ENCODE peak calls at places on chromosomes 1 and 21, in ten cellular contexts. L is A549, U is sigmoid colon, Y is K562, G is upper lobe of left lung, R is suprapubic skin, H is esophagus muscularis mucosa, S is transverse colon, Z is ovary, O is stomach. W is an unnamed sample. For H3K4me1, the result is how much of the 10 kb centered on the place peaks cover.

GRCh38 chr1:203996126-203996525 is 76.8 kb upstream of the SOX13 start:
- DNase-seq in G (no peak), L (peak), Z (no peak), H (no peak), R (no peak), O (no peak), U (peak), S (no peak), Y (no peak), W (no peak)

GRCh38 chr1:87329756-87330200 is 1.1 kb downstream of the LMO4 start:
- DNase-seq in R (no peak), O (no peak), Z (no peak), Y (no peak), U (no peak), S (no peak), G (no peak), H (no peak), L (no peak), W (no peak)

GRCh38 chr1:245987997-245988392 is 519.1 kb downstream of the SMYD3 start:
- DNase-seq in G (no peak), L (no peak), O (no peak), S (no peak), U (no peak), R (no peak), Z (no peak), H (no peak), Y (peak), W (no peak)

GRCh38 chr1:44808938-44809917 is 905 bp downstream of the BTBD19 start:
- DNase-seq in S (peak), L (peak), H (no peak), R (peak), U (peak), Y (peak), O (peak), Z (peak), G (no peak), W (no peak)

GRCh38 chr1:109197163-109198042 is 16.3 kb upstream of the SARS1 start:
- DNase-seq in H (no peak), L (peak), Z (no peak), R (no peak), S (no peak), Y (peak), G (no peak), O (no peak), U (no peak), W (no peak)

GRCh38 chr1:191714810-191715209 is 443.5 kb upstream of the RGS18 start:
- DNase-seq in S (no peak), Z (no peak), G (no peak), O (no peak), R (no peak), H (no peak), L (no peak), U (no peak), Y (no peak), W (no peak)

GRCh38 chr21:35019631-35020032 is 29.5 kb downstream of the RUNX1 start:
- DNase-seq in S (peak), L (peak), O (peak), H (no peak), Z (no peak), Y (no peak), R (no peak), G (no peak), U (no peak), W (no peak)

GRCh38 chr1:2832506-2833453 is 31.3 kb upstream of the TTC34 start:
- DNase-seq in Y (no peak), G (peak), L (no peak), U (no peak), O (no peak), Z (no peak), S (no peak), R (no peak), H (no peak), W (no peak)

GRCh38 chr1:235107368-235108184 is 21.1 kb downstream of the TOMM20 start:
- DNase-seq in H (no peak), R (no peak), Y (no peak), U (no peak), Z (no peak), S (no peak), O (no peak), G (no peak), L (no peak), W (no peak)

GRCh38 chr21:42973309-42973990 is 912 bp upstream of the PKNOX1 start:
- DNase-seq in Y (peak), O (no peak), G (no peak), Z (peak), H (no peak), R (no peak), U (peak), L (no peak), S (no peak), W (peak)

GRCh38 chr1:87961992-87962391 is 633.3 kb downstream of the LMO4 start:
- DNase-seq in Y (no peak), Z (no peak), R (no peak), U (no peak), G (no peak), S (no peak), L (no peak), O (no peak), H (no peak), W (no peak)

GRCh38 chr1:27119270-27119618 is 35.7 kb downstream of the SLC9A1 start:
- DNase-seq in G (no peak), O (no peak), L (no peak), H (no peak), U (peak), Y (no peak), S (no peak), Z (no peak), R (no peak), W (peak)

GRCh38 chr1:212514782-212515181 is 82.1 kb downstream of the NENF start:
- DNase-seq in G (peak), L (no peak), O (no peak), Z (no peak), R (no peak), H (no peak), S (no peak), U (no peak), Y (no peak), W (no peak)

GRCh38 chr1:17874665-17875064 is 119.5 kb downstream of the ACTL8 start:
- DNase-seq in U (peak), Z (no peak), O (no peak), G (no peak), Y (no peak), H (no peak), S (no peak), R (no peak), L (no peak), W (no peak)

GRCh38 chr1:89085781-89086180 is 20.8 kb upstream of the GBP1 start:
- DNase-seq in S (peak), H (no peak), Y (peak), U (no peak), O (peak), R (no peak), G (no peak), Z (no peak), L (no peak), W (no peak)

GRCh38 chr1:43366179-43366578 is 1.6 kb downstream of the ELOVL1 start:
- DNase-seq in H (no peak), Y (peak), Z (no peak), S (peak), L (no peak), O (peak), R (peak), G (peak), U (no peak), W (no peak)

GRCh38 chr1:19974822-19975416 is 4.5 kb downstream of the PLA2G2A start:
- DNase-seq in R (no peak), U (no peak), S (peak), L (peak), Z (peak), G (no peak), O (peak), Y (peak), H (no peak), W (no peak)

GRCh38 chr1:243513726-243514491 is 258.1 kb downstream of the SDCCAG8 start:
- DNase-seq in R (no peak), U (no peak), S (no peak), L (no peak), O (no peak), Y (no peak), G (no peak), H (no peak), Z (no peak), W (no peak)

GRCh38 chr21:42624936-42625335 is 28.5 kb upstream of the PDE9A start:
- DNase-seq in H (no peak), O (no peak), G (no peak), L (no peak), S (no peak), R (peak), U (peak), Y (no peak), Z (no peak), W (no peak)

GRCh38 chr1:198128528-198128927 is 28.3 kb upstream of the NEK7 start:
- DNase-seq in S (no peak), Y (no peak), Z (no peak), L (no peak), G (no peak), R (no peak), O (no peak), H (no peak), U (no peak), W (no peak)

GRCh38 chr1:185674201-185674600 is 60.0 kb upstream of the HMCN1 start:
- DNase-seq in Z (no peak), R (no peak), Y (no peak), H (no peak), G (no peak), O (no peak), U (no peak), S (no peak), L (peak), W (no peak)

GRCh38 chr1:98147280-98147679 is 226.4 kb upstream of the DPYD start:
- DNase-seq in S (no peak), Z (no peak), Y (no peak), L (no peak), R (no peak), H (no peak), G (no peak), O (no peak), U (no peak), W (no peak)

GRCh38 chr1:217027403-217028080 is 304.3 kb upstream of the ESRRG start:
- DNase-seq in O (no peak), S (no peak), H (peak), Z (no peak), R (no peak), Y (no peak), G (no peak), L (no peak), U (no peak), W (no peak)

GRCh38 chr21:35559881-35560280 is 500.4 kb downstream of the SETD4 start:
- DNase-seq in G (no peak), R (no peak), O (no peak), L (no peak), Y (no peak), S (no peak), U (no peak), Z (no peak), H (no peak), W (no peak)

GRCh38 chr1:119222271-119222670 is 81.8 kb upstream of the WARS2 start:
- DNase-seq in U (no peak), Z (no peak), O (no peak), S (no peak), Y (no peak), L (no peak), H (no peak), G (no peak), R (no peak), W (no peak)

GRCh38 chr21:33751120-33751519 is 108.8 kb downstream of the ITSN1 start:
- DNase-seq in L (no peak), R (no peak), O (no peak), U (no peak), G (no peak), Y (peak), H (no peak), Z (no peak), S (no peak), W (no peak)

GRCh38 chr1:100050139-100050538 is 80.3 kb downstream of the SLC35A3 start:
- DNase-seq in Y (no peak), H (no peak), O (no peak), U (no peak), Z (no peak), G (no peak), S (no peak), L (no peak), R (no peak), W (no peak)
- H3K4me1 ChIP-seq in Y (under half), H (under half), O (under half), U (under half), Z (under half), G (under half), S (under half), L (under half), R (under half), W (under half)

GRCh38 chr1:32684167-32684811 is 18.3 kb downstream of the SYNC start:
- DNase-seq in U (peak), Z (peak), R (peak), L (no peak), Y (no peak), G (no peak), S (peak), O (peak), H (no peak), W (peak)

GRCh38 chr1:32683397-32683796 is 19.2 kb downstream of the SYNC start:
- DNase-seq in H (no peak), S (no peak), R (peak), U (peak), G (no peak), L (no peak), Y (no peak), Z (no peak), O (no peak), W (no peak)

GRCh38 chr1:32680642-32681041 is 21.9 kb downstream of the SYNC start:
- DNase-seq in R (no peak), O (no peak), Z (no peak), U (no peak), L (no peak), H (no peak), S (no peak), G (no peak), Y (no peak), W (no peak)

GRCh38 chr1:32681999-32682398 is 20.6 kb downstream of the SYNC start:
- DNase-seq in O (no peak), G (no peak), Z (no peak), H (no peak), L (no peak), S (no peak), U (no peak), Y (no peak), R (no peak), W (no peak)

DNA sequence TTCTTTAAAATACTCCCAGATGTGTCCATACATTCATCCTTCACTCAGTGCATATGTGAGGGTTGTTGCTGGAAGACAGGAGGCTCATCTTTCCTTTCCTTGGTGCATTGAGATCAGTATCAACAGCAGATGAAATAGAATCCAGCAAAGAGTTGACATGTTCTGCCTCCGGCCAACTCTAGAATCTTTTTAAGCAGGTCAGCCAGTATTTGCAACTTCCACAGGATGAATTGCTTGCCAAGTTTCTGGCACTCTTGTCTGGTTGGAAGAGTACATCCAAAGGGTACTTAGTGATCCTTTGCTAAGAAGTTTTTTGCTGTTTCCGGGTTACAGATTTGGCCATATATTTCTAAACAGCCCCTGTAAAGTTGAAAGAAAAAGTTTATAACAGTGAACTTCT is 21.1 kb downstream of the SYNC start:
- DNase-seq in H (no peak), O (no peak), Y (no peak), R (no peak), G (no peak), S (no peak), U (peak), Z (no peak), L (no peak), W (peak)
- TF ChIP-seq EP300 in H (no peak), O (no peak), Y (no peak), R (no peak), G (no peak), S (no peak), U (no peak), Z (no peak), L (no peak), W (no peak)

DNA sequence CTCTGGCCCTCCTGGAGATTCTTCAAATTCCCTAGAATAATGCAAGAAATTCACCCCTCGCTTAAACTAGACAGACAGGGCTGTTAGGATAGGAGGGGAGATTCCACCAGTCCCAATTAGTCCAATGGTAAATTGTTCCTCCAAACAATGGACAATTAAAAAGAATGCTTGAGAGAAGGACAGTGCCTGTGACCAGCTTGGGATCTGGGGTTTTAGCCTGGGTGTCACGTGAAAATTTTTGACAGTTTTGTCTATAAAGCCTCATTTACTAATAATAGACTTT is 177.7 kb upstream of the RAB4A start:
- DNase-seq in L (no peak), Y (no peak), S (no peak), H (no peak), R (no peak), Z (no peak), O (no peak), G (no peak), U (no peak), W (no peak)
- H3K27ac ChIP-seq in L (no peak), Y (no peak), S (peak), H (no peak), R (peak), Z (no peak), O (peak), G (peak), U (no peak), W (no peak)

GRCh38 chr21:44957047-44957831 is 17.4 kb downstream of the SLX9 start:
- DNase-seq in H (no peak), R (no peak), G (no peak), L (no peak), S (no peak), Y (no peak), O (no peak), U (peak), Z (no peak), W (no peak)
- H3K4me1 ChIP-seq in H (half or more), R (under half), G (under half), L (under half), S (under half), Y (under half), O (under half), U (half or more), Z (under half), W (under half)

GRCh38 chr1:5684791-5685190 is 307.4 kb downstream of the NPHP4 start:
- DNase-seq in U (no peak), G (no peak), L (no peak), Z (no peak), R (no peak), H (no peak), S (no peak), O (no peak), Y (no peak), W (no peak)
- TF ChIP-seq EP300 in U (no peak), G (no peak), L (no peak), Z (no peak), R (no peak), H (no peak), S (no peak), O (no peak), Y (no peak), W (no peak)

GRCh38 chr1:112618114-112618720 is 724 bp downstream of the ST7L start:
- DNase-seq in O (no peak), Z (no peak), R (no peak), H (no peak), U (no peak), L (peak), Y (peak), S (no peak), G (no peak), W (peak)
- H3K27ac ChIP-seq in O (peak), Z (peak), R (peak), H (peak), U (peak), L (peak), Y (peak), S (peak), G (peak), W (peak)

GRCh38 chr1:110786802-110787327 is 86.1 kb upstream of the CD53 start:
- DNase-seq in Y (no peak), L (no peak), U (no peak), Z (no peak), H (no peak), O (no peak), G (no peak), R (no peak), S (no peak), W (no peak)
- H3K4me1 ChIP-seq in Y (under half), L (under half), U (under half), Z (under half), H (under half), O (under half), G (under half), R (under half), S (under half), W (under half)

GRCh38 chr1:10622896-10623295 is 148.1 kb downstream of the PEX14 start:
- DNase-seq in L (no peak), H (no peak), G (no peak), Y (no peak), R (peak), Z (no peak), U (peak), S (no peak), O (no peak), W (no peak)
- TF ChIP-seq EP300 in L (no peak), H (no peak), G (no peak), Y (no peak), R (no peak), Z (no peak), U (no peak), S (no peak), O (no peak), W (no peak)

GRCh38 chr1:1603671-1604373 is 3.9 kb upstream of the FNDC10 start:
- DNase-seq in S (no peak), L (no peak), Y (no peak), Z (no peak), G (peak), R (peak), H (no peak), U (no peak), O (no peak), W (no peak)

GRCh38 chr1:1605724-1606123 is 5.8 kb upstream of the FNDC10 start:
- DNase-seq in U (no peak), O (no peak), Z (no peak), R (no peak), L (no peak), H (no peak), S (no peak), Y (no peak), G (peak), W (no peak)

GRCh38 chr1:1604374-1605033 is 4.6 kb upstream of the FNDC10 start:
- DNase-seq in O (no peak), S (no peak), G (peak), U (no peak), Y (no peak), R (no peak), H (no peak), L (no peak), Z (no peak), W (no peak)

GRCh38 chr1:1605034-1605591 is 5.2 kb upstream of the FNDC10 start:
- DNase-seq in Z (no peak), R (no peak), O (no peak), H (no peak), G (peak), S (no peak), Y (no peak), L (no peak), U (no peak), W (no peak)

DNA sequence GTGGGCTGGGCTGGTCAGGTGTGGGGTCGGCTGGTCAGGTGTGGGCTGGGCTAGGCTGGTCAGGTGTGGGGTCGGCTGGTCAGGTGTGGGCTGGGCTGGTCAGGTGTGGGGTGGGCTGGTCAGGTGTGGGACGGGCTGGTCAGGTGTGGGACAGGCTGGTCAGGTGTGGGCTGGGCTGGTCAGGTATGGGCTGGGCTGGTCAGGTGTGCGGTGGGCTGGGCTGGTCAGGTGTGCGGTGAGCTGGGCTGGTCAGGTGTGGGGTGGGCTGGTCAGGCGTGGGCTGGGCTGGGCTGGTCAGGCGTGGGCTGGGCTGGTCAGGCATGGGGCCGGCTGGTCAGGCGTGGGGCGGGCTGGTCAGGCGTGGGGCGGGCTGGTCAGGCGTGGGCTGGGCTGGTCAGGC is 6.3 kb upstream of the FNDC10 start:
- DNase-seq in S (no peak), G (peak), R (no peak), L (no peak), H (no peak), U (no peak), Z (no peak), Y (no peak), O (no peak), W (no peak)
- H3K27ac ChIP-seq in S (no peak), G (no peak), R (no peak), L (no peak), H (no peak), U (no peak), Z (no peak), Y (no peak), O (no peak), W (no peak)

GRCh38 chr1:37997256-37998088 is 7.7 kb upstream of the SF3A3 start:
- DNase-seq in O (no peak), G (peak), H (no peak), L (no peak), Y (no peak), R (no peak), U (no peak), S (no peak), Z (peak), W (no peak)
- H3K4me1 ChIP-seq in O (half or more), G (under half), H (half or more), L (under half), Y (under half), R (half or more), U (half or more), S (half or more), Z (under half), W (half or more)

W was measured in tibial nerve.